ENCODE peak calls at places on chromosomes 5 and 9, in eight cellular contexts. C is SJSA1; P is heart right ventricle; A is fibroblast of lung; V is GM06990; N is breast epithelium; G is PC-3; X is CD8-positive, alpha-beta T cell. B is an unnamed sample.

GRCh38 chr9:91840882-91841281 is 109.1 kb downstream of the ROR2 start:
- DNase-seq in V (no peak), G (no peak), P (no peak), X (no peak), C (no peak), A (no peak), N (no peak), B (no peak)

GRCh38 chr5:64767959-64768357 is 533 bp downstream of the SREK1IP1 start:
- DNase-seq in P (no peak), V (no peak), C (no peak), G (no peak), X (peak; percentile 12), A (peak; percentile 59), N (no peak), B (peak; percentile 6)

GRCh38 chr5:139454568-139455290 is 7.8 kb downstream of the ECSCR start:
- DNase-seq in X (no peak), N (no peak), A (no peak), C (no peak), G (no peak), V (no peak), P (no peak), B (no peak)

GRCh38 chr5:61603211-61603908 is 271.3 kb downstream of the ZSWIM6 start:
- DNase-seq in C (peak; percentile 78), A (no peak), X (no peak), V (no peak), G (peak; percentile 6), N (peak; percentile 56), P (peak; percentile 23), B (no peak)

GRCh38 chr9:87567047-87567446 is 69.4 kb downstream of the DAPK1 start:
- DNase-seq in N (no peak), V (no peak), A (no peak), C (no peak), P (no peak), X (no peak), G (no peak), B (no peak)

GRCh38 chr9:133777111-133777791 is 39.1 kb upstream of the SARDH start:
- DNase-seq in C (no peak), P (peak; percentile 40), N (no peak), A (no peak), V (no peak), X (no peak), G (no peak), B (no peak)

GRCh38 chr9:121937248-121937647 is 155.9 kb downstream of the TTLL11 start:
- DNase-seq in G (no peak), C (no peak), N (no peak), V (no peak), A (no peak), X (no peak), P (no peak), B (no peak)

GRCh38 chr9:72041775-72042194 is 18.6 kb downstream of the C9orf57 start:
- DNase-seq in N (peak; percentile 56), G (peak; percentile 63), P (peak; percentile 43), A (peak; percentile 93), C (no peak), V (no peak), X (no peak), B (no peak)

GRCh38 chr5:6749026-6749716 is 35.9 kb downstream of the TENT4A start:
- DNase-seq in A (no peak), X (no peak), C (no peak), N (no peak), P (no peak), V (no peak), G (no peak), B (no peak)

GRCh38 chr5:14417232-14417730 is 164.3 kb upstream of the OTULINL start:
- DNase-seq in G (no peak), V (no peak), C (peak; percentile 64), N (no peak), X (no peak), A (peak; percentile 39), P (no peak), B (peak; percentile 75)

GRCh38 chr5:54176066-54176835 is 134.1 kb downstream of the ARL15 start:
- DNase-seq in N (no peak), G (no peak), C (no peak), A (no peak), V (no peak), X (no peak), P (no peak), B (no peak)

GRCh38 chr9:4985376-4986266 is 549 bp downstream of the JAK2 start:
- DNase-seq in X (peak; percentile 38), P (peak; percentile 35), C (peak; percentile 30), V (peak; percentile 36), N (no peak), G (peak; percentile 49), A (peak; percentile 48), B (peak; percentile 47)

GRCh38 chr5:35478856-35479682 is 138.6 kb upstream of the SPEF2 start:
- DNase-seq in X (no peak), N (no peak), A (peak; percentile 61), C (peak; percentile 59), G (peak; percentile 36), P (no peak), V (no peak), B (no peak)

GRCh38 chr5:151208481-151208914 is 15.4 kb downstream of the CCDC69 start:
- DNase-seq in P (no peak), C (no peak), N (no peak), V (no peak), G (no peak), X (no peak), A (no peak), B (no peak)

GRCh38 chr5:84790406-84790805 is 405.7 kb upstream of the EDIL3 start:
- DNase-seq in A (no peak), N (no peak), P (no peak), C (no peak), V (no peak), G (no peak), X (no peak), B (no peak)

GRCh38 chr9:70587143-70587710 is 172.8 kb upstream of the KLF9 start:
- DNase-seq in V (no peak), C (peak; percentile 62), G (no peak), A (peak; percentile 87), X (no peak), P (peak; percentile 36), N (no peak), B (peak; percentile 75)

GRCh38 chr9:70588381-70588780 is 173.9 kb upstream of the KLF9 start:
- DNase-seq in P (no peak), N (no peak), C (no peak), X (no peak), G (no peak), V (no peak), A (no peak), B (no peak)

GRCh38 chr9:70588999-70589398 is 174.5 kb upstream of the KLF9 start:
- DNase-seq in N (no peak), C (no peak), V (no peak), P (no peak), G (no peak), A (no peak), X (no peak), B (no peak)

GRCh38 chr9:70590264-70590646 is 175.8 kb upstream of the KLF9 start:
- DNase-seq in V (no peak), X (no peak), N (no peak), P (no peak), C (peak; percentile 33), G (no peak), A (peak; percentile 87), B (no peak)

DNA sequence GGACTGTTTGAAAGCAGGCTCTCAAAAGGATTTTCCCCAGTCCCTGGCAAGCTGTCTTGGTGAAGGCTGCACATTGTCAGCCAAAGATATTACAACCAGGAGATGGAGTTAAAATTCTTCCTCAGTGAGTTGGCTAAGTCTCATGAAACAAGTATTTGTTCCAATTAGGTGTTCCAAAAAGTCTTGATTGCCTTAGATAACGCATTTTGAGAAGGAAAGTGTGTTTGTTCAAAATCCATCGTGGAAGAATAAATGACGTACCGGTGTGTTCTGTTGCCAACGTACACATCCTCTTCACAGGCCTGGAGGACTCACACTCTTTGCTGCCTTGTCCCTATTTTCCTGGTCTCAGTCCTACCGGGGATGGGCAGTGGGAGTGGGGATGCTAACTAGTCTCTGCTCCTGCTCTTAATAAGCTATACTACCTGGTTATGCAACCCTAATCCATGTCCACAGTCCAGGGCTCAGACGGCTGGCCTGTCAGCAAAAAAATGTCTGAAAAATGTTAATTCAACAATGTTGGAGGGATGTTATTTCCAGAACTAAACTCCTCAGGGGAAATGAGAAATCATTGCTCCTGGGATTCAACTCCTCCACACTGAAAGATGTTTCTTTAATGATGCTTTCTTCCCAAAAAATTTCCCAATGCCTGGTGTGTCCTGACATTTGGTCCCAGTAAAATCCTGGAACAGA is 175.3 kb upstream of the KLF9 start:
- DNase-seq in X (no peak), N (peak; percentile 39), P (peak; percentile 61), V (no peak), G (no peak), A (peak; percentile 85), C (peak; percentile 50), B (peak; percentile 64)
- H3K4me3 ChIP-seq in X (no peak overlapping the region), N (no peak overlapping the region), P (no peak overlapping the region), V (no peak overlapping the region), G (no peak overlapping the region), A (no peak overlapping the region), C (no peak overlapping the region), B (no peak overlapping the region)

DNA sequence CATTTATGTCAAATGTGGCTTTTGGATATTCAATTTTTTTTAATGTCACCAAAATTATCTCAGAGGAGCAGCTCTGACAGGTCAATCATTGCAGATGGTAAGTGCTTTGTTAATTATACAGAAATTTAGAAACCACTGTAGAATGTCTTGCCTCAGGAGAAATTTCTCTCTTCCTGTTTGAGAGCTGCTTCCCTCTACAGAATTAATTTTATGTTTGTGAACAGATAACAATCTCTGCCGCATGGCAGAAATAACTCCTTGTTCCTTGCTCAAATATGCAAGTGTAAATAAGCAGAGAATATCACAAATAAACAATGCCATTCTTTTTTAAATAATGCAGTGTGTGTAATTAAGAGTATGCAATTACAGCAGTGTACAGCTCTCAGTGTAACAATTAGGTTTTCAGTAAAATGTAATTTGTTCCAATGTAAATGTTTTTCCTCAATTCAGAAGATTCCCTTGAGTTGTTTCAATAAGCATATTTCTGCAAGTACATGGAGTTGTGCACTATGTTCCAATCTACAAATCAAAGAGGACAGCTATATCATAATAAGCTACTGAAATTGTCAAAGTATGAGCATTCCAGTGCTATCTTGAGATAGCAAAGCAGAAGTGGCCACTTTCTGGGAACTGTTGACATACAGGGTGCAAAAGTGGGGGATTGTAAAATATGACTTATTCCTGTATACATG is 1012.8 kb downstream of the MAT2B start:
- DNase-seq in C (no peak), P (no peak), N (no peak), X (no peak), A (no peak), G (no peak), V (no peak), B (no peak)
- H3K27me3 ChIP-seq in C (no peaks in the 10 kb centered on the region), P (no peaks in the 10 kb centered on the region), N (no peaks in the 10 kb centered on the region), X (no peaks in the 10 kb centered on the region), A (no peaks in the 10 kb centered on the region), G (no peaks in the 10 kb centered on the region), V (no peaks in the 10 kb centered on the region), B (no peaks in the 10 kb centered on the region)

DNA sequence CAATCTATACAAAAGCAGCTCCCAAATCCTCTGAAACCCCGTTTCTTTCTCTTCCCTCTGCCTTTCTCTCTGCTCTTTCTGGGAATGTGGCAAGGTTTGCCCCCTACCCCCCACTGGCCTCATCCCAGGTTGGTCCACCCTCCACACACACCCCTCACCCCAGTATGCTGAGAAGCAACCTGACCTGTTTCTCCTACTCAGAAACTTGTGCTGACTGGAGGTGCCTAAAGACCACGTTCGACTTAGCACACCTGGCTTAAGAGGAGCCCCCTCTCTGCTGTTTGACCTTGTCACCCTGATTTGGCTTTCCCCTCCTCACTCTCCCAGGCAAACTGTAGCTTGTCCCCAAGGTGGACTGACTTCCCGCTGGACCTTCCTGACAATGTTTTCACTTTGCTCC is 1.1 kb upstream of the SEPTIN8 start:
- DNase-seq in V (no peak), P (no peak), A (no peak), X (no peak), N (no peak), G (no peak), C (no peak), B (no peak)
- H3K4me3 ChIP-seq in V (no peak overlapping the region), P (peak overlapping the region; percentile 94), A (peak overlapping the region; percentile 78), X (no peak overlapping the region), N (peak overlapping the region; percentile 85), G (peak overlapping the region; percentile 80), C (peak overlapping the region; percentile 82), B (peak overlapping the region; percentile 77)

GRCh38 chr9:89732952-89733349 is 128.1 kb downstream of the GADD45G start:
- DNase-seq in X (no peak), A (no peak), P (no peak), G (no peak), V (no peak), C (no peak), N (no peak), B (no peak)
- H3K27me3 ChIP-seq in X (no peaks in the 10 kb centered on the region), A (no peaks in the 10 kb centered on the region), P (no peaks in the 10 kb centered on the region), G (no peaks in the 10 kb centered on the region), V (no peaks in the 10 kb centered on the region), C (no peaks in the 10 kb centered on the region), N (no peaks in the 10 kb centered on the region), B (no peaks in the 10 kb centered on the region)

B was measured in brain microvascular endothelial cell.